ENCODE peak calls at places on chromosomes 7 and 10, in six cellular contexts. F is tibial artery, E is GM23248, H is pancreas, P is GM12878, U is SK-N-SH. T is an unnamed sample.

GRCh38 chr10:132774179-132774904 is 11.6 kb downstream of the NKX6-2 start:
- DNase-seq in F (no peak), E (no peak), H (no peak), P (no peak), U (no peak), T (no peak)

GRCh38 chr10:123858039-123858740 is 33.4 kb downstream of the CPXM2 start:
- DNase-seq in F (peak), E (peak), H (no peak), P (no peak), U (peak), T (no peak)

GRCh38 chr10:80158126-80158525 is 25.6 kb downstream of the PLAC9 start:
- DNase-seq in F (no peak), E (no peak), H (no peak), P (no peak), U (no peak), T (no peak)

GRCh38 chr7:39589323-39590111 is 23.3 kb downstream of the YAE1 start:
- DNase-seq in F (no peak), E (peak), H (no peak), P (peak), U (no peak), T (no peak)

GRCh38 chr10:120336910-120337540 is 120.0 kb upstream of the PLPP4 start:
- DNase-seq in F (no peak), E (peak), H (no peak), P (no peak), U (peak), T (peak)

GRCh38 chr10:50637003-50637579 is 13.3 kb upstream of the SGMS1 start:
- DNase-seq in F (no peak), E (peak), H (no peak), P (no peak), U (no peak), T (no peak)

GRCh38 chr7:143372070-143372469 is 9.1 kb upstream of the ZYX start:
- DNase-seq in F (peak), E (no peak), H (no peak), P (no peak), U (no peak), T (peak)

GRCh38 chr10:100687143-100687953 is 58.0 kb upstream of the PAX2 start:
- DNase-seq in F (no peak), E (no peak), H (no peak), P (no peak), U (peak), T (no peak)

GRCh38 chr10:114498413-114499111 is 94.3 kb upstream of the AFAP1L2 start:
- DNase-seq in F (no peak), E (no peak), H (no peak), P (peak), U (no peak), T (no peak)

GRCh38 chr10:63919576-63920279 is 398.5 kb downstream of the REEP3 start:
- DNase-seq in F (no peak), E (no peak), H (no peak), P (no peak), U (no peak), T (no peak)

GRCh38 chr10:4048245-4048864 is 263.3 kb upstream of the KLF6 start:
- DNase-seq in F (no peak), E (no peak), H (no peak), P (no peak), U (no peak), T (no peak)

GRCh38 chr10:10878944-10879343 is 138.7 kb upstream of the CELF2 start:
- DNase-seq in F (no peak), E (no peak), H (no peak), P (no peak), U (no peak), T (no peak)

GRCh38 chr7:1706381-1706720 is 36.3 kb downstream of the ELFN1 start:
- DNase-seq in F (no peak), E (no peak), H (no peak), P (no peak), U (no peak), T (no peak)

GRCh38 chr10:125878957-125879835 is 1.9 kb downstream of the DHX32 start:
- DNase-seq in F (no peak), E (peak), H (no peak), P (no peak), U (no peak), T (no peak)

GRCh38 chr7:76346778-76347177 is 12.0 kb downstream of the YWHAG start:
- DNase-seq in F (peak), E (no peak), H (no peak), P (no peak), U (no peak), T (no peak)

GRCh38 chr10:62636825-62637248 is 167.7 kb upstream of the ADO start:
- DNase-seq in F (no peak), E (no peak), H (no peak), P (no peak), U (no peak), T (no peak)

GRCh38 chr10:62640386-62640785 is 164.1 kb upstream of the ADO start:
- DNase-seq in F (no peak), E (peak), H (no peak), P (no peak), U (no peak), T (no peak)

GRCh38 chr10:62639139-62639538 is 165.4 kb upstream of the ADO start:
- DNase-seq in F (no peak), E (no peak), H (no peak), P (no peak), U (no peak), T (no peak)

GRCh38 chr10:62637249-62638061 is 167.1 kb upstream of the ADO start:
- DNase-seq in F (no peak), E (peak), H (no peak), P (peak), U (no peak), T (no peak)

GRCh38 chr10:62638062-62638477 is 166.4 kb upstream of the ADO start:
- DNase-seq in F (no peak), E (peak), H (no peak), P (peak), U (no peak), T (no peak)
- H3K27ac ChIP-seq in F (peak), E (peak), H (peak), P (peak), U (no peak), T (no peak)

GRCh38 chr7:44757311-44757710 is 8.7 kb downstream of the ZMIZ2 start:
- DNase-seq in F (no peak), E (no peak), H (no peak), P (no peak), U (peak), T (no peak)
- H3K27ac ChIP-seq in F (peak), E (no peak), H (no peak), P (no peak), U (no peak), T (peak)

GRCh38 chr10:5575482-5576153 is 50.9 kb downstream of the CALML3 start:
- DNase-seq in F (peak), E (peak), H (no peak), P (no peak), U (no peak), T (no peak)

GRCh38 chr10:5573968-5574641 is 49.3 kb downstream of the CALML3 start:
- DNase-seq in F (peak), E (no peak), H (no peak), P (no peak), U (peak), T (no peak)

GRCh38 chr10:5576154-5576748 is 51.5 kb downstream of the CALML3 start:
- DNase-seq in F (no peak), E (no peak), H (no peak), P (no peak), U (no peak), T (no peak)

GRCh38 chr10:5574642-5575131 is 49.9 kb downstream of the CALML3 start:
- DNase-seq in F (peak), E (no peak), H (no peak), P (no peak), U (no peak), T (no peak)

GRCh38 chr10:5575144-5575481 is 50.4 kb downstream of the CALML3 start:
- DNase-seq in F (peak), E (no peak), H (no peak), P (no peak), U (no peak), T (no peak)
- H3K27ac ChIP-seq in F (no peak), E (peak), H (no peak), P (no peak), U (no peak), T (no peak)

GRCh38 chr10:60937784-60938654 is 6.0 kb downstream of the RHOBTB1 start:
- DNase-seq in F (peak), E (peak), H (no peak), P (no peak), U (no peak), T (no peak)
- H3K27ac ChIP-seq in F (peak), E (peak), H (peak), P (no peak), U (peak), T (peak)